ENCODE peak calls at places on chromosomes 3 and 15, in five cellular contexts. D is stomach, Y is HFF-Myc, A is AG04450, R is aorta. M is an unnamed sample.

GRCh38 chr3:107962946-107963345 is 127.9 kb downstream of the CD47 start:
- DNase-seq in A (no peak), Y (peak; percentile 75), D (no peak), R (no peak), M (no peak)

GRCh38 chr3:58183221-58183620 is 27.6 kb downstream of the DNASE1L3 start:
- DNase-seq in D (no peak), R (no peak), A (no peak), Y (no peak), M (no peak)

GRCh38 chr3:2896281-2896967 is 213.8 kb downstream of the IL5RA start:
- DNase-seq in R (no peak), Y (no peak), A (no peak), D (no peak), M (no peak)

GRCh38 chr15:39403674-39404117 is 177.2 kb upstream of the THBS1 start:
- DNase-seq in R (no peak), A (peak; percentile 44), Y (no peak), D (no peak), M (no peak)

GRCh38 chr3:158260392-158260791 is 150.5 kb downstream of the RSRC1 start:
- DNase-seq in R (no peak), A (no peak), D (no peak), Y (no peak), M (no peak)

GRCh38 chr15:66705277-66705927 is 3.4 kb downstream of the SMAD6 start:
- DNase-seq in R (no peak), D (no peak), A (no peak), Y (no peak), M (no peak)

GRCh38 chr15:89760303-89761008 is 9.4 kb upstream of the MESP1 start:
- DNase-seq in D (peak; percentile 87), R (peak; percentile 94), Y (no peak), A (no peak), M (no peak)

GRCh38 chr15:90812881-90813280 is 55.5 kb upstream of the FURIN start:
- DNase-seq in Y (no peak), A (no peak), R (no peak), D (no peak), M (no peak)

GRCh38 chr3:23537006-23537620 is 268.6 kb upstream of the UBE2E1 start:
- DNase-seq in A (no peak), Y (no peak), R (no peak), D (no peak), M (no peak)

GRCh38 chr15:57312323-57313133 is 63.8 kb upstream of the CGNL1 start:
- DNase-seq in Y (no peak), D (peak; percentile 52), R (no peak), A (no peak), M (no peak)

GRCh38 chr15:69037977-69038376 is 23.5 kb downstream of the NOX5 start:
- DNase-seq in D (no peak), R (no peak), A (no peak), Y (no peak), M (no peak)

GRCh38 chr15:69035205-69035917 is 20.9 kb downstream of the NOX5 start:
- DNase-seq in D (peak; percentile 56), R (no peak), Y (no peak), A (no peak), M (peak; percentile 77)

GRCh38 chr15:69035918-69036258 is 21.4 kb downstream of the NOX5 start:
- DNase-seq in Y (no peak), D (no peak), A (no peak), R (no peak), M (no peak)

GRCh38 chr15:69037482-69037881 is 23.0 kb downstream of the NOX5 start:
- DNase-seq in Y (no peak), R (no peak), D (no peak), A (no peak), M (no peak)

DNA sequence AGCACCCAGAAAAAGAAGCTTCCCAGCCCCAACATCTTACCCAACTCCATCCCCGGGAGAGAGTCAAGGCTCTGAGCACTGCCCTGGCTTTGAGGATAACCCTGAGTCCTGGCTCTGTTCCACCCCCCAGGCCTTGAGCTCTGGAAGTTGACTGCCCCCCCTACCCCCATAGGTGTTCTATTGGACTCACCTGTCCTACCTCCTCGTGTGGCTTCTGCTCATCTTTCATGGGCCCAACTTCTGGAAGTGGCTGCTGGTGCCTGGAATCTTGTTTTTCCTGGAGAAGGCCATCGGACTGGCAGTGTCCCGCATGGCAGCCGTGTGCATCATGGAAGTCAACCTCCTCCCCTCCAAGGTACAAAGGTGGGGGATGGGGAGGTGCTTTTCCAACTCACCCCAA is 22.4 kb downstream of the NOX5 start:
- DNase-seq in R (no peak), Y (no peak), D (no peak), A (no peak), M (no peak)
- H3K4me3 ChIP-seq in R (no peak overlapping the region), Y (no peak overlapping the region), D (no peak overlapping the region), A (no peak overlapping the region), M (no peak overlapping the region)

GRCh38 chr3:157155591-157155990 is 4.4 kb downstream of the CCNL1 start:
- DNase-seq in R (no peak), D (no peak), Y (no peak), A (no peak), M (no peak)
- H3K4me3 ChIP-seq in R (no peak overlapping the region), D (no peak overlapping the region), Y (peak overlapping the region; percentile 97), A (peak overlapping the region; percentile 94), M (no peak overlapping the region)

DNA sequence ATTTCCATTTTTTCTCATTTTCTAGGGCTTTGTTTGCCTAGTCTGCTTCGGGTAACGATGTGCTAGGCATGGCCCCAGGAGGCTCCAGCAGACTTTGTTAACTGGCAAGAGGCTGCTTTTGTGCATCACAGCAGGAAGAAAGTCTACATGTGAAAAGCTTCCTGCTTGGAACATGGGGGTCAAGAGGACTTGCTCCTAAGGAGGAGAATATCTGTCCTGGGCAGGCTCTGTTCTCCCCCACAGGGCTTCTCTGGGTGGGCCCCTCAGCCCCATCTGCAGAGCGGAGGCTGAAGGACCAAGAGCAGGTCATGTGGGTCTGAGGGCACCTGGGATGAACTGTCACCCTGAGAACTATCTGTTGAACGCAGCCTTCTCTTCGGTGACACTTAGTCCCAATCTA is 94.7 kb downstream of the CCNL1 start:
- DNase-seq in D (no peak), R (no peak), A (no peak), Y (no peak), M (no peak)
- H3K4me3 ChIP-seq in D (no peak overlapping the region), R (no peak overlapping the region), A (no peak overlapping the region), Y (no peak overlapping the region), M (no peak overlapping the region)

DNA sequence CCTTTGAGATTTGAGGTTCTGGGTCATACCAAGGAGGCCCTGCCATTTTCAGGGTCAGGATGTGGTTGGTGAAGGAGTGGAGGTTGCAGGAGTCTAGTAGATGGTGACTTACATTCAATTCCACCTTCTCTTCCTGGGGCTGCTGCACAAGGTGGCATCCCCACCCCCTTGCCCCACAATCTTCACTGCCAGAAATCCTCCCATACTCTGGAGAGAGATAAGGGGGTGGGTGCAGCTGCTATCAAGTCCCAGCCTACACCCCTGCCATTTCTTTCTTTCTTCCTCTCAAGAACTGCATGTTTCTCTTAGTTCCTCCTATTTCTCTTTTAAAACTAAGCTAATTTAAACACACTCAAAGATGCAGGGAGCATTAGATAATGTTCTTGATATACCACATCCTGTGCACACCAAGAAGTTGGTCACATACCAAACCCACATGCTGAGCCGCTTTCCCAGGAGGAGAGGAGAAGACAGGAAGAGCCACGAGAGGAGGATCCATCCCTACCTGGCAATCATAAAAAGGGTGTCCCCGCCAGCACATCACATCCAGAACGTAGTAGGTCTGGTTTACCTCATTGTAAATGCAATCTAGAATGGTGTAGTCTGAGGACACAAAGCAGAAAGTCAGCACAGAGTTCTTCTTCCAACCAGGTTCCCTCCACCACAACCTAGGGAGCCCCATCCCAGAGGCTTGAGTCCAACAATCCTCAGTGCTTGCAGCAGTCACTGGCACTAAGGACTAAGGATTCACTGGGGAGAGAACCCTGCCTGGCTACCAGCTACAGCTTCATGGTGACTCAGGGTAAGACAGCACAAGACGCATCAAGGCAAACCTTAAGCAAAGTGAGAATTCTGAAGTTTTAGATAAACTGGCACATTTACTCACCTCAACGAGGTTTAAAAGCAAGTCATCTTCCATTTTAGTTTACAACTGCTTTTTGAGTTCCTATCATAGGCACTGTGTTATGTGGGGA is 18.5 kb downstream of the SNUPN start:
- DNase-seq in A (no peak), R (no peak), D (no peak), Y (no peak), M (no peak)
- H3K4me3 ChIP-seq in A (no peak overlapping the region), R (no peak overlapping the region), D (no peak overlapping the region), Y (no peak overlapping the region), M (no peak overlapping the region)

GRCh38 chr3:9247361-9248231 is 1.9 kb downstream of the SRGAP3 start:
- DNase-seq in R (no peak), D (peak; percentile 51), A (no peak), Y (no peak), M (no peak)
- H3K4me3 ChIP-seq in R (no peak overlapping the region), D (peak overlapping the region; percentile 49), A (no peak overlapping the region), Y (no peak overlapping the region), M (no peak overlapping the region)

GRCh38 chr15:93235926-93236781 is 147.1 kb upstream of the RGMA start:
- DNase-seq in R (no peak), Y (no peak), A (no peak), D (peak; percentile 34), M (no peak)

GRCh38 chr15:93233710-93234109 is 144.7 kb upstream of the RGMA start:
- DNase-seq in R (no peak), D (no peak), A (no peak), Y (no peak), M (no peak)

GRCh38 chr15:93236924-93237323 is 147.9 kb upstream of the RGMA start:
- DNase-seq in Y (no peak), A (no peak), R (no peak), D (no peak), M (no peak)

GRCh38 chr15:93232840-93233239 is 143.8 kb upstream of the RGMA start:
- DNase-seq in A (no peak), Y (no peak), D (no peak), R (no peak), M (no peak)

GRCh38 chr15:93235321-93235720 is 146.3 kb upstream of the RGMA start:
- DNase-seq in R (no peak), Y (no peak), A (no peak), D (no peak), M (no peak)
- H3K4me3 ChIP-seq in R (no peak overlapping the region), Y (no peak overlapping the region), A (no peak overlapping the region), D (no peak overlapping the region), M (no peak overlapping the region)